ENCODE peak calls at places on chromosomes 13 and 19, in four cellular contexts. P, M, N and F are unnamed samples.

GRCh38 chr13:73715114-73715909 is 418.9 kb downstream of the KLF12 start:
- DNase-seq in P (no peak), M (no peak), N (peak; percentile 31), F (no peak)

GRCh38 chr13:79647518-79647917 is 166.6 kb downstream of the NDFIP2 start:
- DNase-seq in P (no peak), M (no peak), N (no peak), F (no peak)

GRCh38 chr19:10501971-10502523 is 1.1 kb downstream of the KEAP1 start:
- DNase-seq in P (peak; percentile 33), M (peak; percentile 42), N (no peak), F (peak; percentile 45)

GRCh38 chr19:40622773-40623075 is 21.6 kb downstream of the LTBP4 start:
- DNase-seq in P (no peak), M (no peak), N (no peak), F (no peak)

GRCh38 chr19:13681509-13681908 is 82.8 kb upstream of the MRI1 start:
- DNase-seq in P (no peak), M (no peak), N (no peak), F (no peak)

GRCh38 chr19:11166281-11167142 is 10.9 kb upstream of the SPC24 start:
- DNase-seq in P (no peak), M (no peak), N (no peak), F (no peak)

GRCh38 chr19:980133-980998 is 3.8 kb upstream of the WDR18 start:
- DNase-seq in P (peak; percentile 86), M (peak; percentile 92), N (no peak), F (peak; percentile 73)

GRCh38 chr19:16988661-16989060 is 37.9 kb downstream of the CPAMD8 start:
- DNase-seq in P (no peak), M (no peak), N (no peak), F (no peak)

GRCh38 chr19:37551123-37551993 is 43.2 kb downstream of the ZNF571 start:
- DNase-seq in P (no peak), M (peak; percentile 63), N (no peak), F (peak; percentile 49)

GRCh38 chr13:21310220-21310619 is 133.8 kb downstream of the MRPL57 start:
- DNase-seq in P (no peak), M (no peak), N (no peak), F (no peak)

GRCh38 chr13:102770435-102770834 is 3.2 kb downstream of the TEX30 start:
- DNase-seq in P (peak; percentile 87), M (no peak), N (no peak), F (no peak)

GRCh38 chr19:408441-409005 is 424 bp downstream of the C2CD4C start:
- DNase-seq in P (no peak), M (no peak), N (no peak), F (no peak)

GRCh38 chr13:33326246-33326645 is 40.7 kb upstream of the STARD13 start:
- DNase-seq in P (no peak), M (no peak), N (no peak), F (no peak)

GRCh38 chr19:7705387-7706187 is 3.7 kb upstream of the FCER2 start:
- DNase-seq in P (no peak), M (no peak), N (peak; percentile 91), F (no peak)

GRCh38 chr19:3618144-3618810 is 8.3 kb downstream of the CACTIN start:
- DNase-seq in P (no peak), M (peak; percentile 93), N (peak; percentile 12), F (peak; percentile 80)

GRCh38 chr19:53555352-53555751 is 17.4 kb downstream of the ZNF331 start:
- DNase-seq in P (no peak), M (no peak), N (no peak), F (no peak)

GRCh38 chr19:47097396-47098217 is 16.0 kb downstream of the ZC3H4 start:
- DNase-seq in P (no peak), M (no peak), N (no peak), F (no peak)

GRCh38 chr19:17861542-17862402 is 2.1 kb downstream of the RPL18A start:
- DNase-seq in P (no peak), M (no peak), N (no peak), F (no peak)

GRCh38 chr19:52453324-52454094 is at the start of gene ZNF578:
- DNase-seq in P (no peak), M (peak; percentile 63), N (no peak), F (peak; percentile 74)

GRCh38 chr13:114110091-114110829 is 22.2 kb downstream of the RASA3 start:
- DNase-seq in P (no peak), M (no peak), N (no peak), F (peak; percentile 46)

GRCh38 chr13:69585656-69586055 is 522.0 kb upstream of the ATXN8OS start:
- DNase-seq in P (no peak), M (no peak), N (no peak), F (no peak)

GRCh38 chr13:80528733-80529132 is 187.8 kb upstream of the SPRY2 start:
- DNase-seq in P (no peak), M (peak; percentile 2), N (no peak), F (no peak)

GRCh38 chr13:112204376-112204775 is 137.4 kb downstream of the SOX1 start:
- DNase-seq in P (no peak), M (no peak), N (no peak), F (no peak)

GRCh38 chr13:112205990-112206389 is 139.0 kb downstream of the SOX1 start:
- DNase-seq in P (no peak), M (no peak), N (no peak), F (no peak)

GRCh38 chr13:112203614-112204013 is 136.7 kb downstream of the SOX1 start:
- DNase-seq in P (no peak), M (no peak), N (no peak), F (no peak)

GRCh38 chr13:112202966-112203365 is 136.0 kb downstream of the SOX1 start:
- DNase-seq in P (no peak), M (no peak), N (no peak), F (no peak)

GRCh38 chr13:112204881-112205327 is 138.0 kb downstream of the SOX1 start:
- DNase-seq in P (no peak), M (no peak), N (no peak), F (peak; percentile 72)
- TF ChIP-seq USF2 in P (no peak), M (no peak), N (no peak), F (no peak)

DNA sequence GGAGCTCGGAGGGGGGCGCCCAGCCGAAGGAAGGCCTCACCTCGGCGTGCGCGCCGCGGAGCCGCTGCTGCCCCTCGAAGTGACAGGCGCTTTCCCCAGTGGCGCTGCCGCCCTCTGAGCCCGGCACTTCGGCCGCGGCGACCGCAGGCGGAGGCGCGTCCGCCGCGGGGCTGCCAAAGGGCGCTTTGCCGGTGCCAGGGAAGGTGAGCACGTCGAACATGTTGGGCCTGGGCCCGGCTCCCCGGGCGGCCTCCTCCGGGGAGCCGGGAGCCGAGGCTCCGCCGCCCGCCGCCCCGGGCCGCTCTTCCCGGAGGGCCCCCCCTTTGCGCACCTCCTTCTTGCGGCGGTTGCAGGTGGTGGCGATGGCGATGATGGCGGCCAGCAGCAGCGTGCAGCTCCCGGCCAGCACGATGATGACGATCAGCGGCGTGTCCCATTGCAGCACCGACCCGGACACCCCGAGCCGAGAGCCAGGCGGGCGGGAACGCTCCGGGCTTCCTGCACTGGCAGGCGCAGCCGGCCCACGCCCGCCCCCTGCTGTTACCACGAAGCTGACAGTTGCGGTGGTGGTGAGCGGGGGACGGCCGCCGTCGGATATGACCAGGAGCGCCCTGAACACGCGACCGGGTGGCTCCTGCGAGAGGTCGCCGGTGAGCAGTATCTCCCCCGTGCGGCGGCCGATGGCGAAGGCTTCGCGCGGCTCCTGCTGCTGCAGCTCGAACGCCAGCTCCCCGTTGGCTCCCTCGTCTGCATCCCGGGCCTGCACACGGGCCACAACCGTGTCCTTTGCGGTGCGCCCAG is 2.5 kb downstream of the PCDH8 start:
- DNase-seq in P (no peak), M (no peak), N (no peak), F (peak; percentile 84)
- TF ChIP-seq ETV6 in P (no peak), M (no peak), N (no peak), F (peak; percentile 91)

DNA sequence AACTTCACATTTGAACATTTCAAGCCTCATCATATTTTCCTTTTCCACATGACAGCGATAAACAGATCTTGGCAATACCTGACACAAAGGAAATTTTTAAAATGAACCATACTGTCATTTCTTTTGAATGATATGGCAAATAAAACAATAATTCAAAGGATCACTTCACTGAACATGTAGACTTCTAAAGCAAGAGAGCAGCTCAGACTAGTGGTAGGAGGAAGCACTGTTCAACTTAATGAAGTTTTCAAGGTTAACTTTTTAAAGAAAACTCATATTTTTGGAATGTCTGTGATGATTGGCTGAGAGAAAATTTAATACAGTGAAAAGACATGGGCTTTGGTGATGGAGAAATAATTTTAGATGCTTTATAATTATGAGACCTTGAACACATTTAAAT is 198.0 kb downstream of the OXGR1 start:
- DNase-seq in P (no peak), M (no peak), N (no peak), F (no peak)
- TF ChIP-seq USF2 in P (no peak), M (no peak), N (no peak), F (no peak)

GRCh38 chr13:20161275-20161950 is 561 bp upstream of the GJA3 start:
- DNase-seq in P (no peak), M (no peak), N (no peak), F (no peak)
- TF ChIP-seq ETV6 in P (no peak), M (no peak), N (no peak), F (no peak)

DNA sequence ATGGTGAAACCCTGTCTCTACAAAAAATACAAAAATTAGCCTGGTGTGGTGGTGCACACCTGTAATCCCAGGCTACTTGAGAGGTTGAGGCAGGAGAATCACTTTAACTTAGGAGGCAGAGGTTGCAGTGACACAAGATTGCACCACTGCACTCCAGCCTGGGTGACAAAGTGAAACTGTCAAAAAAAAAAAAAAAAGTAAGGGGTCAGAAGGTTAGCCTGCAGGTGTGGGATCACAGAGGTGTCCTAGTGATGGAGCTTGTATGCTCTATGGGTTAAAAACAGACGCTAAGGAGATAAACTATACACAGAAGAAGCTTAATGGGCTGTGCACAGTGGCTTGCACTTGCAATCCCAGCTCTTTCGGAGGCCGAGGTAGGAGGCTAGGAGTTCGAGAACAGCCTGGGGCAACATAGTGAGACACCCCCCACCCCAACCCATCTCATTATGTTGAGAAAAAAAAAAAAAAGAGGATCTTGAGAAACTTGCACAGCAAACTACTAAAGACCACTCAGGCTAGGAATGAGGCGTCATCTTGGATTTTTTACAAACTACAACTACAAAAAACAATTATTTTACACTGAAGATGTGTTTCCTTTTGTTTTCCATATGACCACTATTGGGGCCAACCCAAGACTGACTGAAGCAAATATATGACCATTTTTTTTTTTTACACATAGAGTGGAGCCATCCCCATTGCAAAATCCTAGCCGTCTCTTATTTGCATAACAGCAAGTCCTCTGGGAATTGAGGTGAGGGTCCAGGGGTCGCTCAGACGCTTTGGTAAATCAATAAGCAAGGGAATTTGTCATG is 7.9 kb downstream of the FOSB start:
- DNase-seq in P (no peak), M (no peak), N (no peak), F (no peak)
- TF ChIP-seq USF2 in P (no peak), M (no peak), N (no peak), F (no peak)

GRCh38 chr13:91228083-91228482 is 119.4 kb upstream of the MIR17HG start:
- DNase-seq in P (no peak), M (no peak), N (no peak), F (no peak)
- TF ChIP-seq ETV6 in P (no peak), M (no peak), N (no peak), F (no peak)

DNA sequence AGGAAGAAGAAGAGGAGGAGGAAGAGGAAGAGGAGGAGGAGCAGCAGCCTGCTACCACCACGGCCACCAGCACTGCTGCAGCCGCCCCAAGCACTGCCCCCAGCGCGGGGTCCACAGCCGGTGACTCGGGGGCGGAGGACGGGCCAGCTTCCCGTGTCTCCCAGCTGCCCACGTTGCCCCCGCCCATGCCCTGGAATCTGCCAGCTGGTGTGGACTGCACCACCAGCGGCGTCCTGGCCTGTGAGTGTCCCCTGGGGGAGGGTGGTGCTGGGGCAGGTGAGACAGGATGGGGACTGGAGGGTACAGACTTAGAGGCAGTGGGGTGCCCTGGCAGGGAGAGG is 11.4 kb downstream of the SCAF1 start:
- DNase-seq in P (no peak), M (no peak), N (no peak), F (no peak)
- TF ChIP-seq USF2 in P (no peak), M (no peak), N (no peak), F (no peak)